ENCODE peak calls at places on chromosome 3, in eight cellular contexts. L is suprapubic skin; X is psoas muscle; H is body of pancreas; W is esophagus squamous epithelium; E is CD8-positive, alpha-beta memory T cell; D is PC-3; Q is Caco-2. G is an unnamed sample.
A peak's percentile ranks its signal among the peaks of the same experiment; 100 is the strongest.

GRCh38 chr3:23877324-23877980 is 39.3 kb downstream of the NKIRAS1 start:
- DNase-seq in L (no peak), X (peak; percentile 54), H (no peak), W (no peak), E (no peak), D (peak; percentile 73), Q (no peak), G (no peak)

GRCh38 chr3:194738254-194739093 is 52.8 kb downstream of the FAM43A start:
- DNase-seq in L (no peak), X (peak; percentile 63), H (peak; percentile 73), W (no peak), E (no peak), D (peak; percentile 85), Q (no peak), G (no peak)

GRCh38 chr3:156382458-156383346 is 172.2 kb downstream of the SSR3 start:
- DNase-seq in L (no peak), X (no peak), H (peak; percentile 36), W (no peak), E (no peak), D (peak; percentile 76), Q (peak; percentile 59), G (peak; percentile 65)

GRCh38 chr3:175792245-175792644 is 933.1 kb downstream of the NAALADL2 start:
- DNase-seq in L (no peak), X (no peak), H (no peak), W (no peak), E (no peak), D (no peak), Q (no peak), G (no peak)

GRCh38 chr3:111577798-111578685 is 17.1 kb downstream of the ZBED2 start:
- DNase-seq in L (no peak), X (no peak), H (no peak), W (no peak), E (peak; percentile 7), D (peak; percentile 93), Q (peak; percentile 48), G (no peak)

GRCh38 chr3:173939319-173939718 is 541.8 kb downstream of the NLGN1 start:
- DNase-seq in L (no peak), X (no peak), H (no peak), W (no peak), E (no peak), D (no peak), Q (no peak), G (no peak)

GRCh38 chr3:56836276-56837163 is 34.8 kb upstream of the ARHGEF3 start:
- DNase-seq in L (no peak), X (no peak), H (no peak), W (no peak), E (no peak), D (peak; percentile 32), Q (no peak), G (no peak)

GRCh38 chr3:146560678-146561077 is 16.3 kb upstream of the PLSCR1 start:
- DNase-seq in L (no peak), X (no peak), H (no peak), W (no peak), E (no peak), D (no peak), Q (no peak), G (no peak)

GRCh38 chr3:153138267-153139210 is 23.5 kb upstream of the RAP2B start:
- DNase-seq in L (no peak), X (peak; percentile 25), H (peak; percentile 81), W (no peak), E (no peak), D (peak; percentile 98), Q (peak; percentile 61), G (peak; percentile 80)

GRCh38 chr3:15269091-15269989 is 63.0 kb downstream of the SH3BP5 start:
- DNase-seq in L (peak; percentile 95), X (peak; percentile 90), H (peak; percentile 50), W (peak; percentile 54), E (peak; percentile 76), D (peak; percentile 98), Q (no peak), G (peak; percentile 69)

GRCh38 chr3:39099242-39099641 is 8.2 kb downstream of the GORASP1 start:
- DNase-seq in L (no peak), X (no peak), H (no peak), W (no peak), E (no peak), D (no peak), Q (no peak), G (no peak)

GRCh38 chr3:128498127-128498626 is 5.2 kb upstream of the GATA2 start:
- DNase-seq in L (peak; percentile 9), X (no peak), H (no peak), W (no peak), E (no peak), D (no peak), Q (no peak), G (no peak)
- H3K4me3 ChIP-seq in L (peak overlapping the region; percentile 57), X (peak overlapping the region; percentile 67), H (no peak overlapping the region), W (peak overlapping the region; percentile 54), E (no peak overlapping the region), D (no peak overlapping the region), Q (no peak overlapping the region), G (no peak overlapping the region)

DNA sequence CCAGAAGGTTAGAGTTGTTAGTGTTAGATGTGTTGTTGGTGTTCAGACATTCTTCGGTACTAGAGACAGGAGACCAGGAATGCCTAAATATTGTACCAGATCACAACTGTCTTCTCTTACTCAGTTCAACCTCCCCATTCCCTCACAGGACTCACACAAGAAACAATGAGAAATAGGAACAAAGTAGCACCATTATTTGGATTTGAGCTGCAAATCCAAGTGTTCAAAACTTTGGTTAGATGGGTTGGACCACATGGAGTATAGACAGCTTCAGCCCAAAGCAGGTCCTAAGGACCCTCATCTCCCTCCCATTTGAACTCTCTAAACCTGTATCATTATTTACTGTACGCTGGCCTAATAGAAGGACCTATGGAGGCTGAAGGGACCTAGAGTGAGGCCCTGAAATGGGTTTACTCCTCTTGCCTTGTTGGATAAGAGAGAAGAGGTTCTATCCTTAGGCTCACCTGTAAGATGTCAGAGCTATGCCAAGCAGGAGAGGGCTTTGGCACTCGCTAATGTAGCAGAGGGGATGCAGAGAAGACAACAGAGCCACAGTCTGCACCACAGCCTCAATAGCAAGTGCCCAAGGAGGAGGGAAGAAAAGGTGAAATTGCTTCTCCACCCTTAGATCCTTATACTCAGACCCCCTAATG is 70.9 kb downstream of the FNDC3B start:
- DNase-seq in L (no peak), X (no peak), H (no peak), W (no peak), E (no peak), D (no peak), Q (no peak), G (no peak)
- H3K4me1 ChIP-seq in L (peaks cover 16% of the 10 kb centered on the region), X (peaks cover 7% of the 10 kb centered on the region), H (peaks cover 25% of the 10 kb centered on the region), W (no peaks in the 10 kb centered on the region), E (peaks cover 46% of the 10 kb centered on the region), D (no peaks in the 10 kb centered on the region), Q (no peaks in the 10 kb centered on the region), G (peaks cover 5% of the 10 kb centered on the region)

GRCh38 chr3:48184299-48184698 is 3.9 kb downstream of the CDC25A start:
- DNase-seq in L (no peak), X (no peak), H (no peak), W (no peak), E (no peak), D (no peak), Q (no peak), G (no peak)

GRCh38 chr3:48180530-48181253 is 7.5 kb downstream of the CDC25A start:
- DNase-seq in L (no peak), X (no peak), H (no peak), W (no peak), E (no peak), D (no peak), Q (no peak), G (no peak)

GRCh38 chr3:48185129-48185528 is 3.1 kb downstream of the CDC25A start:
- DNase-seq in L (no peak), X (no peak), H (no peak), W (no peak), E (no peak), D (no peak), Q (no peak), G (no peak)

GRCh38 chr3:48178072-48178471 is 10.1 kb downstream of the CDC25A start:
- DNase-seq in L (no peak), X (no peak), H (no peak), W (no peak), E (no peak), D (no peak), Q (no peak), G (no peak)

DNA sequence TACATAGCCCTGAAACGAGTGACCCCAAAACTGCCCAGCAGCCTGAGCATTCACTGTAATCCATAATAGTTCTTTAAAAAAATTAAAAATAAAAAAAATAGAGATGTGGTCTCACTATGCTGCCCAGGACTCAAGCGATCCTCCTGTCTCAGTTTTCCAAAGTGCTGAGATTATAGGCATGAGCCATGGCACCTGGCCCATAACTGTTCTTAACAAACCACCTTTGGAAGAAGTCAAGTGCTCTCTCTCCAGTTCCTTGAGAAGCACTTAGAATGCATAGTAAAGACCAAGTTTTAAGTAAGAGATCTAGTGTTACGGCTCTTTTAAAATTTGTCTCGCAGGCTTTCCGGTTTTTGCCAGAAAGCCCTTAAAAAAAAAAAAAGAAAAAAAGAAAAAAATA is 8.2 kb downstream of the CDC25A start:
- DNase-seq in L (no peak), X (no peak), H (no peak), W (no peak), E (no peak), D (no peak), Q (no peak), G (no peak)
- H3K36me3 ChIP-seq in L (no peaks in the 10 kb centered on the region), X (no peaks in the 10 kb centered on the region), H (no peaks in the 10 kb centered on the region), W (peaks cover 47% of the 10 kb centered on the region), E (no peaks in the 10 kb centered on the region), D (peaks cover 86% of the 10 kb centered on the region), Q (peaks cover 2% of the 10 kb centered on the region), G (no peaks in the 10 kb centered on the region)

GRCh38 chr3:4060064-4060463 is 243.1 kb upstream of the SETMAR start:
- DNase-seq in L (no peak), X (no peak), H (no peak), W (no peak), E (no peak), D (no peak), Q (no peak), G (no peak)
- H3K4me3 ChIP-seq in L (no peak overlapping the region), X (no peak overlapping the region), H (no peak overlapping the region), W (no peak overlapping the region), E (no peak overlapping the region), D (no peak overlapping the region), Q (no peak overlapping the region), G (no peak overlapping the region)

DNA sequence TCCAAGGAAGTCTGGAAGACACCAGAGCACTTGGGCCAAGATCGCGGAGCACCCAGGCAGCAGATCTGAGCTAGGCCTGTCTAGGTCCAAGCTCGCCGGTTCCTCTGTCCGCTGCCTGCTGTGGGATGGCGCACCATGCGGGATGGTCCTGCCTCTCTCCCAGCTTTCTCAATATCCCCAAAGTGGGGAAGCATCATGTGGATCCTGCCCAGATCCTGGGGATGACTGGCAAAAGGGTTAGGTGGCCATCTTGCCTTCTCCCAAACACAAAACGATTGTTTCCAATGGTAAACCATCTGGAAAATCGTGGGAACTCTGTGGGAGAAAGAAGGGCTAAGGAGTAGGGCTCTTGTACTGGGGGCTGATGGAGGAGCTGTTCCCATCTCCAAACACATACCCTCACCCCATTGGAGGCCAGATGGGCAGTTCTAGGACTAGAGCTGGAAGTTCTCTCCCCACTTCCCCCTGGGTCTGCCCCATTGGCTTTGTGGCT is 8.9 kb downstream of the PRKCD start:
- DNase-seq in L (no peak), X (no peak), H (no peak), W (no peak), E (no peak), D (no peak), Q (no peak), G (no peak)
- H3K4me1 ChIP-seq in L (peaks cover 66% of the 10 kb centered on the region), X (peaks cover 7% of the 10 kb centered on the region), H (peaks cover 60% of the 10 kb centered on the region), W (peaks cover 40% of the 10 kb centered on the region), E (no peaks in the 10 kb centered on the region), D (peaks cover 11% of the 10 kb centered on the region), Q (peaks cover 19% of the 10 kb centered on the region), G (peaks cover 22% of the 10 kb centered on the region)